ENCODE peak calls at places on chromosome 6, in nine cellular contexts. C is mesendoderm; B is left ventricle myocardium inferior; T is naive thymus-derived CD4-positive, alpha-beta T cell; A is tibial nerve; V is colonic mucosa; H is GM23248; Y is breast epithelium; S is fibroblast of lung. J is an unnamed sample. For H3K4me1, the result is how much of the 10 kb centered on the place peaks cover.

GRCh38 chr6:75612921-75613534 is 11.3 kb downstream of the SENP6 start:
- DNase-seq in S (no peak), B (no peak), A (no peak), C (no peak), T (no peak), V (no peak), H (peak), Y (no peak), J (no peak)

GRCh38 chr6:16294371-16294770 is 56.0 kb downstream of the GMPR start:
- DNase-seq in C (no peak), T (no peak), B (no peak), Y (no peak), V (no peak), H (no peak), S (no peak), A (no peak), J (no peak)

GRCh38 chr6:132643547-132643946 is 15.4 kb downstream of the TAAR1 start:
- DNase-seq in S (no peak), T (no peak), C (no peak), A (no peak), B (no peak), H (no peak), Y (no peak), V (no peak), J (no peak)

GRCh38 chr6:100381111-100381510 is 83.6 kb downstream of the SIM1 start:
- DNase-seq in Y (no peak), T (no peak), V (no peak), H (peak), A (no peak), S (no peak), C (no peak), B (no peak), J (no peak)

GRCh38 chr6:11161031-11161966 is 49.8 kb upstream of the ERVFRD-1 start:
- DNase-seq in C (no peak), B (no peak), S (peak), H (peak), T (no peak), A (no peak), V (no peak), Y (no peak), J (no peak)

GRCh38 chr6:129513471-129513870 is 196.5 kb downstream of the ARHGAP18 start:
- DNase-seq in Y (no peak), H (peak), C (no peak), B (no peak), A (no peak), S (peak), V (no peak), T (no peak), J (no peak)

GRCh38 chr6:141048451-141048850 is 1084.3 kb upstream of the GJE1 start:
- DNase-seq in C (no peak), Y (no peak), V (no peak), A (no peak), B (no peak), H (no peak), T (no peak), S (no peak), J (no peak)

GRCh38 chr6:28988536-28989415 is 16.3 kb downstream of the ZNF311 start:
- DNase-seq in H (no peak), S (peak), B (peak), Y (no peak), V (peak), C (peak), A (peak), T (peak), J (no peak)

GRCh38 chr6:24832794-24833193 is 34.1 kb upstream of the ARMH2 start:
- DNase-seq in T (no peak), Y (no peak), V (no peak), H (no peak), A (no peak), S (no peak), C (no peak), B (no peak), J (no peak)

GRCh38 chr6:99151634-99152344 is 197.7 kb downstream of the FAXC start:
- DNase-seq in C (peak), Y (no peak), A (no peak), B (peak), T (no peak), S (peak), H (peak), V (peak), J (no peak)

GRCh38 chr6:139833592-139833991 is 459.1 kb upstream of the CITED2 start:
- DNase-seq in H (no peak), B (no peak), V (no peak), S (no peak), Y (no peak), C (no peak), T (no peak), A (no peak), J (no peak)

GRCh38 chr6:27228963-27229477 is 18.5 kb upstream of the PRSS16 start:
- DNase-seq in S (no peak), Y (no peak), H (no peak), T (no peak), C (no peak), A (no peak), B (no peak), V (no peak), J (no peak)

GRCh38 chr6:100463685-100464161 is 998 bp downstream of the SIM1 start:
- DNase-seq in H (no peak), B (no peak), T (no peak), A (no peak), S (no peak), V (no peak), Y (no peak), C (no peak), J (no peak)

GRCh38 chr6:36912583-36912982 is 26.8 kb downstream of the C6orf89 start:
- DNase-seq in T (peak), C (no peak), H (peak), A (no peak), B (no peak), Y (no peak), V (no peak), S (peak), J (no peak)

GRCh38 chr6:53929340-53930120 is 134.7 kb downstream of the LRRC1 start:
- DNase-seq in H (no peak), C (no peak), A (no peak), T (no peak), B (no peak), Y (no peak), V (no peak), S (no peak), J (no peak)

GRCh38 chr6:117938324-117938995 is 31.4 kb downstream of the SLC35F1 start:
- DNase-seq in S (no peak), V (no peak), H (no peak), Y (no peak), B (no peak), C (peak), T (no peak), A (no peak), J (no peak)

GRCh38 chr6:112038268-112038667 is 15.6 kb upstream of the CCN6 start:
- DNase-seq in T (no peak), A (no peak), B (no peak), H (peak), S (peak), Y (no peak), V (no peak), C (no peak), J (peak)

GRCh38 chr6:48048460-48049146 is 62.4 kb downstream of the PTCHD4 start:
- DNase-seq in H (no peak), A (no peak), Y (no peak), S (no peak), T (no peak), B (no peak), C (no peak), V (no peak), J (no peak)

GRCh38 chr6:89667872-89668556 is 29.5 kb upstream of the LYRM2 start:
- DNase-seq in T (no peak), S (peak), A (no peak), B (no peak), C (peak), V (no peak), H (no peak), Y (no peak), J (no peak)

GRCh38 chr6:158684311-158684710 is 34.5 kb downstream of the SYTL3 start:
- DNase-seq in Y (no peak), H (no peak), T (no peak), B (no peak), V (peak), C (no peak), A (no peak), S (no peak), J (no peak)

GRCh38 chr6:105348897-105349296 is 54.0 kb downstream of the PREP start:
- DNase-seq in Y (no peak), B (no peak), V (no peak), C (no peak), A (no peak), H (no peak), S (no peak), T (no peak), J (no peak)

DNA sequence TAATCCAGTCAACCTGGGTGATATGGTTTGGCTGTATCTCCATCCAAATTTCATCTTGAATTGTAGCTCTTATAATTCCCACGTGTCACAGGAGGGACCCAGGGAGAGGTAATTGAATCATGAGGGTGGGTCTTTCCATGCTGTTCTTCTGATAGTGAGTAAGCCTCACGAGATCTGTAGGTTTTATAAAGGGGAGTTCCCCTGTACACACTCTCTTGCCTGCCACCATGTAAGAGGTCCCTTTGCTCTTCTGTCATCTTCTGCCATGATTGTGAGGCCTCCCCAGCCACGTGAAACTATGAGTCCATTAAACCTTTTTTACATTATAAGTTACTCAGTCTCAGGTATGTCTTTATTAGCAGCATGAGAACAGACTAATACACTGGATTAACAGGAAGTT is 19.5 kb downstream of the GSTA3 start:
- DNase-seq in S (no peak), T (no peak), V (no peak), C (no peak), B (no peak), H (no peak), Y (no peak), A (no peak), J (no peak)
- H3K27ac ChIP-seq in S (no peak), T (no peak), V (no peak), C (no peak), B (no peak), H (no peak), Y (no peak), A (no peak), J (no peak)

GRCh38 chr6:14447240-14447639 is 329.7 kb downstream of the CD83 start:
- DNase-seq in H (no peak), T (no peak), V (no peak), B (no peak), A (no peak), Y (no peak), C (no peak), S (no peak), J (no peak)
- H3K4me1 ChIP-seq in H (under half), T (under half), V (under half), B (under half), A (under half), Y (under half), C (under half), S (under half), J (under half)

GRCh38 chr6:1162367-1163275 is 149.3 kb upstream of the FOXQ1 start:
- DNase-seq in H (no peak), B (no peak), T (no peak), V (no peak), C (peak), A (no peak), Y (no peak), S (no peak), J (no peak)
- H3K4me3 ChIP-seq in H (no peak), B (no peak), T (no peak), V (no peak), C (no peak), A (no peak), Y (no peak), S (peak), J (no peak)

DNA sequence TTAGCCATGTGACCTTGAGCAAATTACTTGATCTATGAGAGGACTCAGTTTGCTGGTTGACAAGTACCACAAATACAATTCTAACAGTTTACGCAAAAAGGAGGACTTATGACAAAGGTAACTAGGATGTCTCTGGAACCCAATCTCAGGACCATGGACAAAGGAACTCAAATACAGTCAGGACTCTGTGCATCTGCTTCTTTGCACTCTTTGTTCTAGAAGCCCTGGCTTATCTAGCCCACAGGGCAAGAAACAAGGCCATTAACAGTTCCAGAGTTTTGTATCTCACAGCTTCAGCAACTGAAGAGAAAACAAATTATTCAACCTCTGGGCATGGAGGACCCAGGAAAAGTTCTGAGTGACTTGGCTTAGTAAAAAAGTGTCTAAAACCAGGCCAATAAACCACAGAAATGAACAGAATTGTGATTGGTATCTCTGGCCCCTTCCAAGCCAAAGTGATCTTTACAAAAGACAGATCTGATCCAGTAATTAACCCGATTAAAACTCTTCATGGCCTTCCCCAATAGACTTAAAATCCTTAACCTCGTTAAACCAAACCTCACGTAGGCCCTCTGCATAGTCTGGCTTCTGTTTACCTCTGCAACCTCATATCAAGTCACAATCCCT is 5.9 kb downstream of the WASF1 start:
- DNase-seq in H (peak), A (no peak), T (no peak), B (no peak), S (no peak), V (no peak), C (peak), Y (no peak), J (no peak)
- H3K27ac ChIP-seq in H (no peak), A (no peak), T (no peak), B (no peak), S (no peak), V (no peak), C (no peak), Y (no peak), J (no peak)

DNA sequence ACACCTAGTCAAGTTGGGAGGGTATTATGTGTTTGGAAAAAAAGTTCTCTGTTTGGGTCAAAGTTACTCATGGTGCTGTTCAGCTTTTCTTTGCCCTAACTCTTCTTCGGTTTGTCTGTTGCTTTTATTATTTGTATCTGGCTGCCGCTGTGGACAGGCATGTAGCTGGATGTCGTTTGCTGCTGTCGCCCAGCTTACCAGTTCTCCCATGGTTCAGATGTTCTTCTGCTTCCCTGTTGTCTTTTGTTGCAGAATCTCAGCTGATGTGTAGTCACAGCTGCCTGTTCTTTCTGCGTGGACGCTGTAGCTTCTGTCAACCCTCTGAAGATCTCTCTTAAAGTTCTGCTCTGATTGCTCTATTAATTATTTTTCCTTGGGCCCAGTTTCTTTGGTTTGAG is 8.0 kb downstream of the IGF2R start:
- DNase-seq in Y (no peak), S (no peak), H (no peak), A (no peak), B (no peak), T (no peak), V (no peak), C (no peak), J (no peak)
- H3K4me1 ChIP-seq in Y (under half), S (under half), H (under half), A (half or more), B (half or more), T (under half), V (under half), C (under half), J (half or more)

DNA sequence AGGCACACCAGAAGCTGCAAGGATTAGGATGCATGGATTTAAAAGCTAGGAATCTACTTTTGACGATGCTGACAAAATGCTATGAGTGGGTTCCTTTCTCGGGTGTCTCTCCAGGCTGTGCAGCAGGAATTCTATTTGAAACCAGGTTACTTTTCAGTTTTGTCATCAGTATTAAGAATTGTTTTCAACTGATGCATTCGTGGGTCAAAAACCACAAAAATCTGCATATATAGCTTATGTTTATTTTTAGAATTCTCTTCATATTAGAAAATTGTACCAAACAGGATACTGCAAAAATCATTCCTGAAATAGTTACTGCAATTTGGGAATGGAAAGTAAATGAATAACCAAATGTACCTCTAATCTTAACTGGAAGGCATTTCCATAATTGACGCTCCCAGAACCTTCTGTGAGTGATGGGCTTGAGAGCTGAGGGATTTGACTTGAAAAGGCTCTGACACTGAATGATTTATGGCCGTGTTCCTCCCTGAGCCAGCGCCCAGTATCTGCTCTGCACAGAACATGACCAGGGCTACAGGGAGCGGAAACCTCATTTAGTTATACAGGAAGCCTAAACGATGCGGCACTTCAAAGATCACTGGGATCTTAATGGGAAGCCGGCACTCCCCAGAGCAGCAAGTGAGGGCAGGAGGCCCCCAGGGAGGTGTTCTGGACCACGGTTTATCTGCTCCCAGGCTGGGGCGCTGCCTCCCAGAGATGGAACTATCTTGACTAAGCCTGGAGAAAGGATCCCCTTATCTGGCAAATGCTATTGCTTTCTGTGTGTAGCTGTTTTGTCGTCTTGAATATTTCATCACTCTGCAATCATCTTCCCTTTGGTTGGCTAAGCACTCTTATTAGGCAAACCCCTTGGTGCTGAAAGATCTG is 445.9 kb downstream of the QKI start:
- DNase-seq in T (no peak), H (peak), A (peak), B (peak), S (peak), C (no peak), V (no peak), Y (no peak), J (no peak)
- H3K4me3 ChIP-seq in T (no peak), H (no peak), A (no peak), B (peak), S (peak), C (no peak), V (no peak), Y (no peak), J (no peak)

DNA sequence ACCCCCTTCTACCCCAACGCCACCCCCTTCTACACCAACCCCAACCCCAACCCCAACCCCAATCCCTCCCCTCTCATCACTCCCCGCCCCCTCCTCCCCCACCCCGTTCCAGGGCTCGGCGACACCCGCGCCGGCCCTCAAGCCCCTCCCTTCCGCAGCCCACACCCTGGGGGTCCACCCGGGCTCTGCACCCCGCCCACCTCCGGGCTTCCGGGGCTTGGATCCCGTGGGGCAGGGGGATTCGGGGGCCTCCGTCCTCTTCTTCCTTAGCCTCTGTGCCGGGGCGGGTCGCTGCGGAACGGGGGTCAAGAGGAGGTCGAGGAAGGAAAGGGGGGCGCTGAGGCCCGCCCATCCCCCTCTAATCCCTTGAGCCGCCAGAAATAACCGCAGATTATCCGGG is 716 bp downstream of the TULP1 start:
- DNase-seq in C (no peak), A (no peak), B (no peak), Y (no peak), H (no peak), S (no peak), V (no peak), T (no peak), J (no peak)
- H3K27ac ChIP-seq in C (no peak), A (no peak), B (no peak), Y (no peak), H (no peak), S (no peak), V (no peak), T (no peak), J (no peak)

GRCh38 chr6:7137335-7138106 is 29.8 kb downstream of the RREB1 start:
- DNase-seq in T (peak), Y (no peak), V (peak), A (peak), S (peak), B (peak), C (peak), H (peak), J (no peak)
- H3K4me1 ChIP-seq in T (under half), Y (under half), V (under half), A (under half), S (under half), B (half or more), C (under half), H (under half), J (half or more)

DNA sequence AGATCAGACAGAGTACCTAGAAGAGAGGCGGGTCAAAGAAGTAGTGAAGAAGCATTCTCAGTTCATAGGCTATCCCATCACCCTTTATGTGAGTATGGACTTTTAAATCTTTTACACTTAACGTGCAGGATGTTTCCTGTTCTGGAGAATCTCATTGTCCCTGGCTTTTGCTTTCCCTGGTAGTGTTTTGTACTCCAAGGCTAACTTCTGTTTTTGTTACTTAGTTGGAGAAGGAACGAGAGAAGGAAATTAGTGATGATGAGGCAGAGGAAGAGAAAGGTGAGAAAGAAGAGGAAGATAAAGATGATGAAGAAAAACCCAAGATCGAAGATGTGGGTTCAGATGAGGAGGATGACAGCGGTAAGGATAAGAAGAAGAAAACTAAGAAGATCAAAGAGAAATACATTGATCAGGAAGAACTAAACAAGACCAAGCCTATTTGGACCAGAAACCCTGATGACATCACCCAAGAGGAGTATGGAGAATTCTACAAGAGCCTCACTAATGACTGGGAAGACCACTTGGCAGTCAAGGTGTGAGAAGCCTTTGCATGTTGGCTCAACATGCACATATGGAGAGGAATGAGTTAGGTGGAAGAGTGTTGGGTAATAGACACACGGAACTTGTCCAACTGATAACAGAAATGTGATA is 3.3 kb downstream of the HSP90AB1 start:
- DNase-seq in C (no peak), S (peak), A (no peak), V (no peak), B (no peak), H (no peak), Y (no peak), T (no peak), J (no peak)
- H3K4me3 ChIP-seq in C (no peak), S (no peak), A (no peak), V (no peak), B (peak), H (no peak), Y (no peak), T (no peak), J (no peak)